ENCODE peak calls at places on chromosomes 16 and 17, in seven cellular contexts. D is stimulated activated CD4-positive, alpha-beta T cell treated with anti-CD3 and anti-CD28 coated beads, Interleukin-4, amount 100 ng/mL, for 1 hour; V is stimulated activated naive CD4-positive, alpha-beta T cell; H is T-helper 1 cell; Y is activated T-cell treated with anti-CD3 and anti-CD28 coated beads, Interleukin-2, amount 50 U/mL, for 48 hours; A is activated B cell treated with CpG ODN at 0.5 μM for 24 hours; M is A172. C is an unnamed sample.

GRCh38 chr16:85029413-85029794 is 1.8 kb downstream of the KIAA0513 start:
- DNase-seq in D (peak; percentile 54), V (peak; percentile 10), H (peak; percentile 73), Y (peak; percentile 65), A (no peak), M (peak; percentile 77), C (no peak)

GRCh38 chr16:4676826-4677225 is 16.5 kb upstream of the NUDT16L1 start:
- DNase-seq in D (no peak), V (no peak), H (no peak), Y (no peak), A (no peak), M (no peak), C (no peak)

GRCh38 chr17:1545618-1546017 is 17.0 kb downstream of the PITPNA start:
- DNase-seq in D (no peak), V (no peak), H (no peak), Y (no peak), A (no peak), M (no peak), C (no peak)

GRCh38 chr17:40065771-40066510 is 3.2 kb downstream of the THRA start:
- DNase-seq in D (no peak), V (no peak), H (no peak), Y (no peak), A (no peak), M (no peak), C (no peak)

GRCh38 chr16:8935989-8936388 is 27.7 kb downstream of the USP7 start:
- DNase-seq in D (no peak), V (no peak), H (no peak), Y (no peak), A (no peak), M (no peak), C (no peak)

GRCh38 chr17:59221159-59221847 is 992 bp downstream of the GDPD1 start:
- DNase-seq in D (no peak), V (no peak), H (no peak), Y (no peak), A (peak; percentile 25), M (no peak), C (no peak)

GRCh38 chr16:88748364-88748763 is 36.7 kb downstream of the PIEZO1 start:
- DNase-seq in D (no peak), V (no peak), H (no peak), Y (no peak), A (no peak), M (no peak), C (no peak)

GRCh38 chr16:23334421-23334853 is 32.3 kb downstream of the SCNN1B start:
- DNase-seq in D (no peak), V (no peak), H (no peak), Y (no peak), A (no peak), M (no peak), C (no peak)

GRCh38 chr16:7317982-7318381 is 14.7 kb upstream of the RBFOX1 start:
- DNase-seq in D (no peak), V (no peak), H (no peak), Y (no peak), A (no peak), M (no peak), C (no peak)

GRCh38 chr16:46853713-46854443 is 22.9 kb upstream of the C16orf87 start:
- DNase-seq in D (peak; percentile 64), V (peak; percentile 38), H (peak; percentile 70), Y (peak; percentile 75), A (peak; percentile 53), M (peak; percentile 67), C (no peak)

GRCh38 chr17:15981208-15981607 is 18.3 kb downstream of the ZSWIM7 start:
- DNase-seq in D (no peak), V (no peak), H (no peak), Y (peak; percentile 35), A (no peak), M (no peak), C (no peak)

GRCh38 chr17:56262854-56263253 is 109.6 kb downstream of the ANKFN1 start:
- DNase-seq in D (no peak), V (no peak), H (no peak), Y (no peak), A (no peak), M (no peak), C (no peak)

GRCh38 chr17:32943647-32944191 is 15.8 kb downstream of the TMEM98 start:
- DNase-seq in D (no peak), V (no peak), H (no peak), Y (no peak), A (no peak), M (no peak), C (no peak)

GRCh38 chr17:3668279-3669084 is at the start of the genes EMC6 and TAX1BP3:
- DNase-seq in D (peak; percentile 98), V (peak; percentile 97), H (peak; percentile 96), Y (peak; percentile 100), A (peak; percentile 100), M (peak; percentile 96), C (peak; percentile 96)

GRCh38 chr17:3972931-3973330 is 8.7 kb upstream of the ATP2A3 start:
- DNase-seq in D (no peak), V (no peak), H (no peak), Y (no peak), A (no peak), M (no peak), C (no peak)

GRCh38 chr16:27429981-27430441 is 28.0 kb downstream of the IL21R start:
- DNase-seq in D (no peak), V (no peak), H (no peak), Y (peak; percentile 19), A (peak; percentile 18), M (no peak), C (no peak)

GRCh38 chr16:1571012-1571671 is 37.7 kb downstream of the TMEM204 start:
- DNase-seq in D (no peak), V (no peak), H (no peak), Y (no peak), A (no peak), M (no peak), C (no peak)

GRCh38 chr16:58499615-58500328 is at the start of gene NDRG4:
- DNase-seq in D (no peak), V (peak; percentile 60), H (peak; percentile 32), Y (peak; percentile 65), A (no peak), M (peak; percentile 89), C (no peak)

GRCh38 chr17:51133365-51133764 is 12.7 kb upstream of the SPAG9 start:
- DNase-seq in D (no peak), V (no peak), H (no peak), Y (no peak), A (no peak), M (no peak), C (no peak)

GRCh38 chr17:38881600-38882191 is 11.8 kb downstream of the LASP1 start:
- DNase-seq in D (peak; percentile 49), V (peak; percentile 55), H (no peak), Y (peak; percentile 69), A (no peak), M (no peak), C (no peak)

GRCh38 chr17:56594528-56595418 is 1.3 kb downstream of the NOG start:
- DNase-seq in D (peak; percentile 27), V (peak; percentile 52), H (peak; percentile 44), Y (peak; percentile 62), A (peak; percentile 26), M (peak; percentile 28), C (peak; percentile 16)

GRCh38 chr17:75032896-75033294 is 13.9 kb downstream of the ATP5PD start:
- DNase-seq in D (no peak), V (peak; percentile 25), H (no peak), Y (no peak), A (no peak), M (no peak), C (no peak)

GRCh38 chr16:62205459-62205858 is 169.2 kb upstream of the CDH8 start:
- DNase-seq in D (no peak), V (no peak), H (no peak), Y (no peak), A (no peak), M (no peak), C (no peak)

GRCh38 chr16:10918294-10919002 is 23.8 kb downstream of the DEXI start:
- DNase-seq in D (peak; percentile 79), V (peak; percentile 48), H (peak; percentile 81), Y (peak; percentile 92), A (peak; percentile 80), M (peak; percentile 89), C (peak; percentile 62)

GRCh38 chr17:40903129-40903847 is 18.2 kb upstream of the KRT20 start:
- DNase-seq in D (no peak), V (no peak), H (no peak), Y (no peak), A (no peak), M (peak; percentile 92), C (no peak)

GRCh38 chr17:80892900-80893603 is 98.6 kb upstream of the CHMP6 start:
- DNase-seq in D (peak; percentile 61), V (no peak), H (peak; percentile 91), Y (peak; percentile 70), A (no peak), M (peak; percentile 98), C (no peak)

GRCh38 chr17:40327244-40327666 is 18.3 kb downstream of the RARA start:
- DNase-seq in D (no peak), V (no peak), H (peak; percentile 34), Y (no peak), A (no peak), M (no peak), C (no peak)

GRCh38 chr16:57667526-57668258 is 414 bp upstream of the ADGRG3 start:
- DNase-seq in D (no peak), V (no peak), H (no peak), Y (no peak), A (no peak), M (peak; percentile 48), C (no peak)

GRCh38 chr17:17236295-17237025 is 508 bp downstream of the FLCN start:
- DNase-seq in D (no peak), V (peak; percentile 32), H (no peak), Y (peak; percentile 34), A (peak; percentile 21), M (peak; percentile 34), C (no peak)

GRCh38 chr17:76924345-76925332 is 56.4 kb downstream of the MGAT5B start:
- DNase-seq in D (no peak), V (no peak), H (no peak), Y (no peak), A (no peak), M (no peak), C (no peak)

GRCh38 chr17:68033636-68034451 is 1.7 kb upstream of the KPNA2 start:
- DNase-seq in D (no peak), V (no peak), H (no peak), Y (no peak), A (no peak), M (peak; percentile 96), C (no peak)

GRCh38 chr17:29918922-29919856 is 10.8 kb downstream of the SSH2 start:
- DNase-seq in D (no peak), V (no peak), H (no peak), Y (no peak), A (no peak), M (peak; percentile 69), C (no peak)

GRCh38 chr17:57723427-57724037 is 21.6 kb downstream of the CCDC182 start:
- DNase-seq in D (no peak), V (no peak), H (no peak), Y (no peak), A (no peak), M (no peak), C (no peak)

GRCh38 chr16:17335826-17336492 is 134.8 kb downstream of the XYLT1 start:
- DNase-seq in D (no peak), V (no peak), H (no peak), Y (no peak), A (no peak), M (no peak), C (no peak)

GRCh38 chr16:15398618-15399316 is 3.2 kb downstream of the MPV17L start:
- DNase-seq in D (no peak), V (no peak), H (no peak), Y (no peak), A (no peak), M (no peak), C (no peak)

GRCh38 chr16:2428051-2428786 is 1.0 kb upstream of the CCNF start:
- DNase-seq in D (no peak), V (no peak), H (no peak), Y (no peak), A (no peak), M (no peak), C (no peak)

GRCh38 chr17:63601439-63602371 is 1.0 kb downstream of the TACO1 start:
- DNase-seq in D (no peak), V (no peak), H (no peak), Y (no peak), A (no peak), M (peak; percentile 17), C (no peak)